ENCODE peak calls at places on chromosomes 3 and 15, in four cellular contexts. P is HepG2, Q is spleen, D is body of pancreas. X is an unnamed sample.

GRCh38 chr3:10479311-10479710 is 26.1 kb downstream of the ATP2B2 start:
- DNase-seq in P (no peak), Q (no peak), D (no peak), X (no peak)

GRCh38 chr15:29736012-29736744 is 86.1 kb downstream of the TJP1 start:
- DNase-seq in P (no peak), Q (no peak), D (no peak), X (no peak)

GRCh38 chr3:155364492-155364891 is 71.0 kb upstream of the STRIT1 start:
- DNase-seq in P (no peak), Q (no peak), D (no peak), X (no peak)

GRCh38 chr3:22189616-22190015 is 438.6 kb upstream of the ZNF385D start:
- DNase-seq in P (no peak), Q (no peak), D (no peak), X (no peak)

GRCh38 chr3:8355346-8355745 is 146.3 kb upstream of the LMCD1 start:
- DNase-seq in P (no peak), Q (no peak), D (no peak), X (no peak)

GRCh38 chr3:157135671-157136396 is 24.1 kb downstream of the CCNL1 start:
- DNase-seq in P (peak), Q (no peak), D (peak), X (peak)

GRCh38 chr15:90286678-90287077 is 21.2 kb downstream of the NGRN start:
- DNase-seq in P (peak), Q (no peak), D (no peak), X (no peak)

GRCh38 chr15:52011711-52012144 is 7.3 kb upstream of the MAPK6 start:
- DNase-seq in P (peak), Q (no peak), D (no peak), X (no peak)

GRCh38 chr15:33882921-33883320 is 85.4 kb upstream of the CHRM5 start:
- DNase-seq in P (no peak), Q (no peak), D (no peak), X (no peak)

GRCh38 chr3:195040773-195041520 is 230.0 kb downstream of the XXYLT1 start:
- DNase-seq in P (peak), Q (no peak), D (no peak), X (no peak)

GRCh38 chr3:148757238-148757930 is 59.7 kb downstream of the AGTR1 start:
- DNase-seq in P (no peak), Q (no peak), D (no peak), X (no peak)

GRCh38 chr3:194125474-194125873 is 10.5 kb upstream of the HES1 start:
- DNase-seq in P (no peak), Q (peak), D (no peak), X (no peak)

GRCh38 chr3:8328971-8329370 is 172.7 kb upstream of the LMCD1 start:
- DNase-seq in P (no peak), Q (no peak), D (no peak), X (no peak)

GRCh38 chr3:124513610-124513997 is 216.6 kb upstream of the UMPS start:
- DNase-seq in P (no peak), Q (no peak), D (no peak), X (no peak)

GRCh38 chr3:126476166-126476975 is 680 bp upstream of the ZXDC start:
- DNase-seq in P (no peak), Q (peak), D (peak), X (no peak)

GRCh38 chr3:113600418-113601185 is 68.2 kb downstream of the SIDT1 start:
- DNase-seq in P (no peak), Q (no peak), D (peak), X (no peak)

GRCh38 chr15:101286471-101287114 is 8.5 kb downstream of the SNRPA1 start:
- DNase-seq in P (no peak), Q (no peak), D (no peak), X (no peak)

GRCh38 chr3:171351676-171352075 is 108.5 kb downstream of the TNIK start:
- DNase-seq in P (no peak), Q (no peak), D (no peak), X (no peak)

GRCh38 chr15:75966073-75966472 is 46.2 kb downstream of the NRG4 start:
- DNase-seq in P (no peak), Q (no peak), D (no peak), X (no peak)

GRCh38 chr3:60101628-60102027 is 1051.8 kb upstream of the CFAP20DC start:
- DNase-seq in P (no peak), Q (no peak), D (peak), X (peak)

GRCh38 chr3:164572436-164572835 is 505.9 kb downstream of the SI start:
- DNase-seq in P (no peak), Q (no peak), D (no peak), X (no peak)

GRCh38 chr15:43249699-43250203 is 17.0 kb downstream of the TGM5 start:
- DNase-seq in P (no peak), Q (no peak), D (no peak), X (no peak)

GRCh38 chr3:28949580-28949979 is 331.3 kb upstream of the RBMS3 start:
- DNase-seq in P (no peak), Q (no peak), D (no peak), X (no peak)

GRCh38 chr3:123395235-123395634 is 53.7 kb downstream of the ADCY5 start:
- DNase-seq in P (no peak), Q (peak), D (no peak), X (no peak)

DNA sequence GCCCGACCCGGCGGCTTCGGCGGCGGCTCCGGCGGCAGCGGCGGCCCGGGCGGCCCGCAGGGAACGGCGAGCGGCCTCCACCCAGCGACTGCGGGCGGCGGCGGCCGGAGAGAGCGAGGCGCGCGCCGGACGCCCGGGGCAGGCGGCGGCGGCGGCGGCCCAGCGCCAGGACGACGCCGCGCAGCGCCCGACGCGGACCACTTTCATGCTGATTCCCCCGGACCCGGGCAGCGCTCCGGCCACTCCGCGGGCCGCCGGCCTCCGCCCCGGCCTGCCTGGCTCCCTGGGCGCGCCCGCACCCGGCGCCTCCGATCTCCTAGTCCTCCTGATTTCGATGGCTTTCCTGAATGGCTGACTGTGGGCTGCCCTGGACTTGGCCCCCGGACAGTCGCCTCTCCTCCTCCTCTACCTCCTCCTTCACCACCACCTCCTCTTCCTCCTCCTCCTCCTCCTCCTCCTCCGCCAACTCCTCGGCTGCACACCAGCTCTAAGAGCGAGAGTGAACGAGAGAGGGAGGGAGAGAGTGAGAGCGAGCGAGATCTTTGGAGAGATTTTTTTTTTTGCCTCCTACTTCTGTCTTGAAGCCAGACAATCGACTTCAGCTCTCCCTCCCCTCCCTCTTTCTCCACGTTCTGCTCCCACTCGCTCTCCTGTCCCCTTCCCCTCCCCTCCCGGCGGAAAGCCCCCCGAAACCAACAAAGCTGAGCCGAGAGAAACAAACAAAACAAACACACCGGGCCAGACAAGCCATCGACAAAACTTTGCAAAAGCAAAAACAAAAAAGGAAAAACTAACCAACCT is 841 bp downstream of the NR2F2 start:
- DNase-seq in P (no peak), Q (no peak), D (no peak), X (no peak)
- H3K27ac ChIP-seq in P (peak), Q (peak), D (peak), X (peak)

GRCh38 chr3:13651775-13652428 is 103.0 kb downstream of the FBLN2 start:
- DNase-seq in P (no peak), Q (no peak), D (no peak), X (no peak)
- TF ChIP-seq POLR2A in P (no peak), Q (no peak), D (no peak), X (no peak)

DNA sequence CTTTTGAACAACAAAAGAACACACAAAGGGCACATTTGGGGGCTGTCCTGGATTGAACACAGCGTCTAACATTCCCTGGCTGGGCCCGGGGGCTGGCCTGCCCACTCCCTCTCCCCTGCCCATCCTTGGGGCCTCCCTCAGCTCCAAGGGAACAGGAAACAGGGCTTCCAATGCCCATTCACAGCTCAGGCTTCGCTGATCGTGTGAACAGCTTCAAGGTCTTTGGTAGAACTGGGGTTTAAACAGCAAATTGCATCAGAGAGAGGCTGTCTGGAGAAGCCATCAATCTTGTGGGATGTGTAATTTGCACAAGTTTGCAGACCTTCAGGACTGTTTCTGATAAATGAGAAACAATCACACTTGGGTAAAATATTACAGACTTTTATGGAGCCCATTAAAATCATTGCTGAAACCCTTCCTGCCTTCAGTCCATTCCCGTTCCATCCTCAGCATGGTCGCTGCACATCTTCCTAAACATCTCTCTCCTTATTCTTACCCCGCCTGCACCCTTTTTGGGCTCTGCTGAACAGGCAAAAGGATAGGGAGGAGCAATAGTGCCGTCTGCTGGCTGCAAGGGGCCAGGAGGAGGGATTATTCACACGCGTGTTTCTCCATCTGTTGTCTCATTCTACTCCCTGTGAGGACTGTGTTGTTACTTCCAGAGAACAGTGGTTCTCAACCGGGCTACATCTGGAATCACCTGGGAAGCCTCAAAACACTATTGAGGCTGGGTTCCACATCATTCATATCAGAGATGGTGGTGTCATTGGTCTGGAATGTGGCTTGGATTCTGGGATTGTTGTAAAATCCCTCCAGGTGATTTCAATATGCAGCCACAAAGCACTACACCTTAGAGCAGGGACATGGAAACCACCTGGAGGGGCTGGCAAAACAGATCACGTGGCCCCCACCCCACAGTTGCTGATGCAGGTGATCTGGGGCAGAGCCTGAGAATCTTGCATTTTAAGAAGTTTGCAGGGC is 116.3 kb downstream of the CLSTN2 start:
- DNase-seq in P (peak), Q (no peak), D (no peak), X (no peak)
- TF ChIP-seq CTCF in P (peak), Q (no peak), D (peak), X (no peak)

GRCh38 chr15:45645026-45645980 is 10.5 kb downstream of the SQOR start:
- DNase-seq in P (no peak), Q (no peak), D (no peak), X (no peak)

GRCh38 chr15:45650889-45651525 is 16.2 kb downstream of the SQOR start:
- DNase-seq in P (no peak), Q (peak), D (no peak), X (peak)

GRCh38 chr15:45647828-45648227 is 13.0 kb downstream of the SQOR start:
- DNase-seq in P (no peak), Q (no peak), D (no peak), X (no peak)

GRCh38 chr15:45646220-45646619 is 11.4 kb downstream of the SQOR start:
- DNase-seq in P (no peak), Q (no peak), D (no peak), X (no peak)

GRCh38 chr15:45648521-45649200 is 13.8 kb downstream of the SQOR start:
- DNase-seq in P (peak), Q (no peak), D (peak), X (peak)
- H3K27ac ChIP-seq in P (peak), Q (no peak), D (peak), X (peak)

GRCh38 chr3:70149714-70150113 is 150.2 kb downstream of the SAMMSON start:
- DNase-seq in P (no peak), Q (no peak), D (no peak), X (no peak)
- TF ChIP-seq POLR2A in P (no peak), Q (no peak), D (no peak), X (no peak)

GRCh38 chr3:95327478-95327877 is 1264.6 kb downstream of the NSUN3 start:
- DNase-seq in P (no peak), Q (no peak), D (no peak), X (no peak)
- TF ChIP-seq CTCF in P (no peak), Q (no peak), D (no peak), X (no peak)

X was measured in Peyer's patch.